ENCODE peak calls at places on chromosomes 4 and X, in ten cellular contexts. N is Calu3, I is AG10803, O is AG09309, Z is GM10248, K is heart left ventricle, U is ovary, G is bronchial epithelial cell, T is heart right ventricle, D is endodermal cell. J is an unnamed sample.

GRCh38 chr4:83152771-83153170 is 38.2 kb upstream of the PLAC8 start:
- DNase-seq in O (no peak), I (no peak), K (no peak), Z (no peak), G (no peak), N (no peak), U (no peak), T (no peak), D (no peak), J (no peak)

GRCh38 chr4:176575141-176575731 is 217.5 kb downstream of the VEGFC start:
- DNase-seq in K (no peak), G (no peak), D (no peak), Z (no peak), T (no peak), N (no peak), O (no peak), U (no peak), I (peak; percentile 62), J (no peak)

GRCh38 chr4:150033109-150033508 is 45.1 kb upstream of the DCLK2 start:
- DNase-seq in I (no peak), K (no peak), N (no peak), T (no peak), D (peak; percentile 70), U (no peak), O (no peak), G (no peak), Z (no peak), J (no peak)

GRCh38 chr4:168699224-168699878 is 202.5 kb downstream of the PALLD start:
- DNase-seq in G (no peak), D (no peak), N (no peak), Z (no peak), O (no peak), I (no peak), K (no peak), T (no peak), U (no peak), J (no peak)

GRCh38 chr4:7964890-7965662 is 25.4 kb upstream of the AFAP1 start:
- DNase-seq in D (peak; percentile 68), U (no peak), K (peak; percentile 71), G (peak; percentile 95), T (peak; percentile 51), Z (no peak), O (no peak), N (peak; percentile 76), I (peak; percentile 53), J (no peak)

GRCh38 chr4:174222266-174222872 is 61.1 kb downstream of the FBXO8 start:
- DNase-seq in N (peak; percentile 12), G (peak; percentile 47), U (no peak), K (no peak), I (peak; percentile 17), T (no peak), O (no peak), D (no peak), Z (peak; percentile 26), J (peak; percentile 28)

GRCh38 chr4:1323635-1324442 is 23.2 kb upstream of the UVSSA start:
- DNase-seq in D (no peak), N (no peak), T (no peak), O (peak; percentile 68), G (peak; percentile 90), Z (no peak), K (no peak), I (peak; percentile 86), U (no peak), J (no peak)

GRCh38 chrX:69031181-69031580 is 134.1 kb downstream of the PJA1 start:
- DNase-seq in I (no peak), O (no peak), U (no peak), T (no peak), D (peak; percentile 75), N (peak; percentile 3), K (no peak), G (no peak), Z (no peak), J (no peak)

GRCh38 chr4:37827802-37828321 is 1.4 kb downstream of the PGM2 start:
- DNase-seq in T (no peak), N (no peak), O (no peak), G (no peak), D (no peak), I (no peak), K (no peak), U (no peak), Z (no peak), J (no peak)

GRCh38 chr4:37826282-37827029 is at the start of gene PGM2:
- DNase-seq in Z (peak; percentile 95), K (peak; percentile 93), O (no peak), U (peak; percentile 91), N (peak; percentile 85), D (peak; percentile 96), I (peak; percentile 65), T (peak; percentile 91), G (peak; percentile 71), J (peak; percentile 96)

GRCh38 chr4:37828843-37829242 is 2.4 kb downstream of the PGM2 start:
- DNase-seq in T (no peak), G (no peak), N (no peak), I (no peak), Z (no peak), D (no peak), U (no peak), O (no peak), K (no peak), J (no peak)

GRCh38 chr4:37827030-37827705 is 682 bp downstream of the PGM2 start:
- DNase-seq in U (no peak), I (no peak), N (peak; percentile 26), Z (peak; percentile 31), T (peak; percentile 12), G (peak; percentile 87), D (no peak), O (no peak), K (no peak), J (peak; percentile 28)

DNA sequence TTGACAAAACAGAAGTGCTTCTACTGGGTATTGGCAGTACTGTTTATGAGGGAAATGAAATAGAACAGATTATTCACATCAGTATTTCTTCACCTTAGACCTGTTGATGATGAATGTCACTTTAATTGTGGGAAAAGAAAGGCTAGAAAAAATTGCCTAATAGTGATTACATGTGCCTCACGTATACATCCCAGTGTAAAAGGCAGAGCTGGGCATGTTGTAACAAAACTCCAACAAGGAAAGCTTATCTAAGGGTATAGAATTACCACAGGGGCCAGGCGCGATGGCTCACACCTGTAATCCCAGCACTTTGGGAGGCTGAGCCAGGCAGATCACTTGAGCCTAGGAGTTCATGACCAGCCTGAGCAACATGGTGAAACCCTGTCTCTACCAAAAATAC is 4.2 kb downstream of the PGM2 start:
- DNase-seq in D (no peak), N (no peak), O (no peak), U (no peak), Z (no peak), T (no peak), K (no peak), G (peak; percentile 100), I (no peak), J (no peak)
- TF ChIP-seq CTCF in D (no peak), N (no peak), O (no peak), U (no peak), Z (no peak), T (no peak), K (no peak), G (no peak), I (no peak), J (no peak)

GRCh38 chr4:170243662-170244288 is 154.0 kb upstream of the AADAT start:
- DNase-seq in T (no peak), Z (no peak), D (no peak), N (no peak), O (no peak), K (no peak), U (no peak), G (peak; percentile 83), I (no peak), J (no peak)

GRCh38 chr4:170242471-170242870 is 152.7 kb upstream of the AADAT start:
- DNase-seq in D (no peak), K (no peak), O (no peak), U (no peak), I (peak; percentile 10), T (no peak), N (no peak), G (peak; percentile 96), Z (no peak), J (no peak)

GRCh38 chr4:170248576-170248975 is 158.8 kb upstream of the AADAT start:
- DNase-seq in U (no peak), N (no peak), Z (no peak), O (no peak), G (peak; percentile 90), K (no peak), D (no peak), T (no peak), I (no peak), J (no peak)

GRCh38 chr4:170247585-170247984 is 157.8 kb upstream of the AADAT start:
- DNase-seq in K (no peak), Z (no peak), U (no peak), D (no peak), O (no peak), T (no peak), N (no peak), G (peak; percentile 38), I (no peak), J (no peak)

DNA sequence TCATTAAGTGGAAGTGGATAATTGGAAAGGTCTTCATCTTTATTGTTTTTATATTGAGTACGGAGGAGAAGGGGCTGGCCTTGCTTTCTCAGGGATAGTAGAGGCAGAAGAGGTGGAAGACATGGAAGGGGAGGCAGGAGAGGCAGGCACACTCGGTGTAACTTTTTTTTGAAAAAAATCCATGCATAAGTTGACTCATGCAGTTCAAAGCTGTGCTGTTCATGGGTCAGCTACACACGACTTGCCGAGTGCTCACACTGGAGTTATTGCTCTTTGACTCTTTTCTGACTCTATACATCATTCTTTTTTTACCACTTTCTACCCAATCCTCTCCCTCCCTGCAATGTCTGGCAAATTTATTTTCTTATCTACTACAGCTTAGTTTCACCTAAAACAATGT is 158.3 kb upstream of the AADAT start:
- DNase-seq in O (no peak), T (no peak), U (no peak), N (no peak), I (no peak), D (no peak), K (no peak), G (peak; percentile 49), Z (no peak), J (no peak)
- TF ChIP-seq CTCF in O (no peak), T (no peak), U (no peak), N (no peak), I (no peak), D (no peak), K (no peak), G (no peak), Z (no peak), J (no peak)

DNA sequence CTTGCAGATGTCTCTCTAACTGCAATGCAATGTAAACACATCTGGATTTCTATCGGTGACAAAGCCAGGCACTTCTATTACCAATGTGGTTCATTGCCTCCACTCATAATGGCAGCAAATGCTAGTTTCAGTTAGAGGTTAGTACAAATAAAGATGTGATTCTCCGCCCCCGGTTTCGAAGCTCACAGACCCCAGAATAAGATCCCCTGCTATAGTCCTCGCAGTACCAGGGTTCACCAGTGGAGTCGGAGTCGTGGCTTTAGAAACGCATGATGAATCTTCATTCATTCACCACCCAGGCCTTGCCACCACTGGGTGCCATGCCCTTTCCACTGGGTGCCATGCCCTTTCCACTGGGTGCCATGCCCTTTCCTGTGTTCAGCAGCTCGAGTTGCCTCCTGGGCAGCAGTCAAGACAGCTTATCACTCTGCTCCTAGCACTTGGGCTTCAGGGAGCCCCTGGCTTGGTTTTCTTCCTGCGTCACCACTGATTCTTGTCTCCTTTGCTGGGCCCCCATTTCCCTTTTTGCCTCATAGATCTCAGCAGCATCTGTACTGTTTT is 3.5 kb upstream of the NAA10 start:
- DNase-seq in G (no peak), I (no peak), O (no peak), U (no peak), D (no peak), K (no peak), T (no peak), Z (no peak), N (no peak), J (no peak)
- TF ChIP-seq CTCF in G (no peak), I (no peak), O (no peak), U (no peak), D (peak; percentile 21), K (no peak), T (no peak), Z (no peak), N (no peak), J (no peak)

GRCh38 chrX:118839334-118839958 is 15.8 kb downstream of the ZCCHC12 start:
- DNase-seq in N (peak; percentile 84), D (peak; percentile 95), I (peak; percentile 26), U (peak; percentile 81), T (peak; percentile 83), O (no peak), Z (peak; percentile 66), G (peak; percentile 10), K (peak; percentile 88), J (peak; percentile 78)
- TF ChIP-seq CTCF in N (peak; percentile 76), D (peak; percentile 83), I (peak; percentile 47), U (peak; percentile 41), T (peak; percentile 77), O (peak; percentile 61), Z (peak; percentile 66), G (peak; percentile 68), K (peak; percentile 87), J (peak; percentile 50)

J was measured in GM13976.